ENCODE peak calls at places on chromosome 9, in nine cellular contexts. P is T-helper 17 cell, W is GM10248, F is Kasumi-1, Y is activated T-cell treated with anti-CD3 and anti-CD28 coated beads for 24 hours, I is NCI-H187, H is pancreas, O is mucosa of gallbladder, T is Caki2. Z is an unnamed sample.

GRCh38 chr9:121376214-121376830 is 6.3 kb upstream of the STOM start:
- DNase-seq in P (no peak), W (no peak), F (peak; percentile 55), Y (no peak), I (no peak), H (no peak), O (no peak), T (no peak), Z (no peak)

GRCh38 chr9:90722116-90722515 is 79.5 kb upstream of the DIRAS2 start:
- DNase-seq in P (no peak), W (no peak), F (no peak), Y (no peak), I (no peak), H (no peak), O (no peak), T (no peak), Z (no peak)

GRCh38 chr9:93898502-93899426 is 56.4 kb downstream of the BARX1 start:
- DNase-seq in P (no peak), W (peak; percentile 13), F (no peak), Y (no peak), I (no peak), H (peak; percentile 2), O (no peak), T (no peak), Z (no peak)

GRCh38 chr9:5825896-5826622 is 6.9 kb downstream of the ERMP1 start:
- DNase-seq in P (no peak), W (no peak), F (no peak), Y (no peak), I (no peak), H (no peak), O (no peak), T (no peak), Z (no peak)

GRCh38 chr9:12658531-12659209 is 34.5 kb upstream of the TYRP1 start:
- DNase-seq in P (no peak), W (no peak), F (no peak), Y (no peak), I (no peak), H (no peak), O (no peak), T (no peak), Z (no peak)

GRCh38 chr9:127578952-127579853 is 32.9 kb upstream of the STXBP1 start:
- DNase-seq in P (peak; percentile 46), W (peak; percentile 61), F (peak; percentile 80), Y (peak; percentile 61), I (no peak), H (peak; percentile 90), O (peak; percentile 90), T (peak; percentile 97), Z (peak; percentile 95)

GRCh38 chr9:114909657-114910056 is 20.7 kb downstream of the TNFSF8 start:
- DNase-seq in P (no peak), W (no peak), F (no peak), Y (no peak), I (no peak), H (no peak), O (no peak), T (no peak), Z (no peak)

GRCh38 chr9:3434594-3434993 is 91.2 kb downstream of the RFX3 start:
- DNase-seq in P (no peak), W (no peak), F (no peak), Y (no peak), I (no peak), H (no peak), O (no peak), T (no peak), Z (peak; percentile 94)

GRCh38 chr9:72978724-72979123 is 25.9 kb upstream of the ALDH1A1 start:
- DNase-seq in P (no peak), W (no peak), F (no peak), Y (no peak), I (no peak), H (no peak), O (no peak), T (peak; percentile 30), Z (peak; percentile 29)

GRCh38 chr9:108673386-108673785 is 182.4 kb downstream of the ACTL7B start:
- DNase-seq in P (no peak), W (no peak), F (no peak), Y (no peak), I (no peak), H (no peak), O (no peak), T (no peak), Z (peak; percentile 15)

GRCh38 chr9:137306546-137307254 is 4.6 kb upstream of the NRARP start:
- DNase-seq in P (no peak), W (no peak), F (no peak), Y (no peak), I (no peak), H (peak; percentile 68), O (no peak), T (no peak), Z (no peak)

GRCh38 chr9:99336531-99336930 is 114.4 kb downstream of the SEC61B start:
- DNase-seq in P (no peak), W (no peak), F (no peak), Y (no peak), I (no peak), H (no peak), O (no peak), T (no peak), Z (no peak)

GRCh38 chr9:130893250-130894101 is 3.1 kb downstream of the QRFP start:
- DNase-seq in P (no peak), W (no peak), F (peak; percentile 92), Y (no peak), I (no peak), H (no peak), O (no peak), T (no peak), Z (no peak)

GRCh38 chr9:121736964-121737462 is 85.6 kb downstream of the DAB2IP start:
- DNase-seq in P (no peak), W (no peak), F (no peak), Y (no peak), I (no peak), H (peak; percentile 71), O (peak; percentile 71), T (no peak), Z (no peak)

GRCh38 chr9:95237336-95237735 is 80.2 kb downstream of the FANCC start:
- DNase-seq in P (no peak), W (no peak), F (no peak), Y (no peak), I (no peak), H (no peak), O (no peak), T (no peak), Z (no peak)

GRCh38 chr9:13034696-13035006 is 244.8 kb downstream of the MPDZ start:
- DNase-seq in P (no peak), W (no peak), F (no peak), Y (no peak), I (no peak), H (no peak), O (no peak), T (no peak), Z (no peak)

GRCh38 chr9:117887383-117887782 is 183.2 kb downstream of the TLR4 start:
- DNase-seq in P (no peak), W (no peak), F (no peak), Y (no peak), I (no peak), H (no peak), O (no peak), T (no peak), Z (peak; percentile 9)

Z was measured in iris pigment epithelial cell.